ENCODE peak calls at places on chromosomes 16 and 17, in eight cellular contexts. One of them, this sample, is unnamed. For H3K4me1, the result is how much of the 10 kb centered on the place peaks cover.

GRCh38 chr16:89687092-89687940 is 827 bp downstream of the CDK10 start:
- DNase-seq in CD8-positive, alpha-beta memory T cell: no peak
- DNase-seq in breast epithelium: no peak
- DNase-seq in cardiac muscle cell: peak
- DNase-seq in GM23338: peak
- DNase-seq in upper lobe of right lung: no peak
- DNase-seq in fibroblast of lung: peak
- DNase-seq in PC-3: peak
- DNase-seq in this sample: no peak

GRCh38 chr17:60106377-60107059 is 27.8 kb upstream of the HEATR6 start:
- DNase-seq in fibroblast of lung: peak
- DNase-seq in PC-3: peak
- DNase-seq in cardiac muscle cell: peak
- DNase-seq in CD8-positive, alpha-beta memory T cell: no peak
- DNase-seq in GM23338: no peak
- DNase-seq in breast epithelium: no peak
- DNase-seq in upper lobe of right lung: no peak
- DNase-seq in this sample: no peak

GRCh38 chr16:74607967-74608356 is 1.0 kb upstream of the GLG1 start:
- DNase-seq in breast epithelium: no peak
- DNase-seq in cardiac muscle cell: no peak
- DNase-seq in fibroblast of lung: peak
- DNase-seq in CD8-positive, alpha-beta memory T cell: no peak
- DNase-seq in GM23338: peak
- DNase-seq in upper lobe of right lung: peak
- DNase-seq in PC-3: no peak
- DNase-seq in this sample: no peak

GRCh38 chr16:61858996-61859395 is 177.2 kb downstream of the CDH8 start:
- DNase-seq in CD8-positive, alpha-beta memory T cell: no peak
- DNase-seq in PC-3: peak
- DNase-seq in fibroblast of lung: no peak
- DNase-seq in breast epithelium: no peak
- DNase-seq in upper lobe of right lung: no peak
- DNase-seq in cardiac muscle cell: no peak
- DNase-seq in GM23338: no peak
- DNase-seq in this sample: no peak

GRCh38 chr16:4136229-4136813 is 20.1 kb upstream of the ADCY9 start:
- DNase-seq in GM23338: peak
- DNase-seq in cardiac muscle cell: no peak
- DNase-seq in upper lobe of right lung: peak
- DNase-seq in breast epithelium: peak
- DNase-seq in fibroblast of lung: no peak
- DNase-seq in PC-3: peak
- DNase-seq in CD8-positive, alpha-beta memory T cell: no peak
- DNase-seq in this sample: no peak

GRCh38 chr17:69714659-69715058 is 300.2 kb downstream of the MAP2K6 start:
- DNase-seq in GM23338: no peak
- DNase-seq in fibroblast of lung: no peak
- DNase-seq in PC-3: no peak
- DNase-seq in breast epithelium: no peak
- DNase-seq in upper lobe of right lung: no peak
- DNase-seq in CD8-positive, alpha-beta memory T cell: no peak
- DNase-seq in cardiac muscle cell: no peak
- DNase-seq in this sample: no peak

GRCh38 chr16:28574925-28575324 is 21.2 kb downstream of the SGF29 start:
- DNase-seq in PC-3: no peak
- DNase-seq in GM23338: no peak
- DNase-seq in cardiac muscle cell: no peak
- DNase-seq in upper lobe of right lung: no peak
- DNase-seq in CD8-positive, alpha-beta memory T cell: no peak
- DNase-seq in fibroblast of lung: no peak
- DNase-seq in breast epithelium: no peak
- DNase-seq in this sample: no peak

GRCh38 chr17:11121680-11122079 is 119.3 kb upstream of the SHISA6 start:
- DNase-seq in breast epithelium: no peak
- DNase-seq in fibroblast of lung: no peak
- DNase-seq in cardiac muscle cell: no peak
- DNase-seq in CD8-positive, alpha-beta memory T cell: no peak
- DNase-seq in upper lobe of right lung: no peak
- DNase-seq in GM23338: no peak
- DNase-seq in PC-3: no peak
- DNase-seq in this sample: no peak

GRCh38 chr17:67434061-67434525 is 57.0 kb downstream of the PITPNC1 start:
- DNase-seq in CD8-positive, alpha-beta memory T cell: peak
- DNase-seq in breast epithelium: no peak
- DNase-seq in upper lobe of right lung: peak
- DNase-seq in PC-3: no peak
- DNase-seq in cardiac muscle cell: peak
- DNase-seq in fibroblast of lung: no peak
- DNase-seq in GM23338: no peak
- DNase-seq in this sample: peak

GRCh38 chr17:17518019-17518418 is 21.8 kb upstream of the RASD1 start:
- DNase-seq in CD8-positive, alpha-beta memory T cell: no peak
- DNase-seq in upper lobe of right lung: no peak
- DNase-seq in breast epithelium: no peak
- DNase-seq in cardiac muscle cell: no peak
- DNase-seq in PC-3: no peak
- DNase-seq in GM23338: no peak
- DNase-seq in fibroblast of lung: no peak
- DNase-seq in this sample: no peak

GRCh38 chr16:29664133-29664912 is 1.3 kb downstream of the SPN start:
- DNase-seq in upper lobe of right lung: peak
- DNase-seq in PC-3: no peak
- DNase-seq in breast epithelium: no peak
- DNase-seq in cardiac muscle cell: no peak
- DNase-seq in fibroblast of lung: no peak
- DNase-seq in CD8-positive, alpha-beta memory T cell: peak
- DNase-seq in GM23338: no peak
- DNase-seq in this sample: peak

GRCh38 chr17:27817731-27818130 is 17.4 kb upstream of the NOS2 start:
- DNase-seq in CD8-positive, alpha-beta memory T cell: no peak
- DNase-seq in PC-3: peak
- DNase-seq in GM23338: no peak
- DNase-seq in cardiac muscle cell: peak
- DNase-seq in fibroblast of lung: no peak
- DNase-seq in upper lobe of right lung: no peak
- DNase-seq in breast epithelium: no peak
- DNase-seq in this sample: no peak

GRCh38 chr16:10370096-10370726 is 15.7 kb upstream of the ATF7IP2 start:
- DNase-seq in breast epithelium: no peak
- DNase-seq in fibroblast of lung: no peak
- DNase-seq in GM23338: no peak
- DNase-seq in upper lobe of right lung: no peak
- DNase-seq in cardiac muscle cell: no peak
- DNase-seq in CD8-positive, alpha-beta memory T cell: no peak
- DNase-seq in PC-3: no peak
- DNase-seq in this sample: no peak

GRCh38 chr17:3886776-3887175 is 6.1 kb downstream of the CAMKK1 start:
- DNase-seq in upper lobe of right lung: no peak
- DNase-seq in breast epithelium: no peak
- DNase-seq in fibroblast of lung: no peak
- DNase-seq in cardiac muscle cell: no peak
- DNase-seq in PC-3: no peak
- DNase-seq in GM23338: no peak
- DNase-seq in CD8-positive, alpha-beta memory T cell: no peak
- DNase-seq in this sample: no peak

GRCh38 chr16:89210904-89211515 is 6.5 kb upstream of the ZNF778 start:
- DNase-seq in CD8-positive, alpha-beta memory T cell: no peak
- DNase-seq in fibroblast of lung: no peak
- DNase-seq in upper lobe of right lung: no peak
- DNase-seq in breast epithelium: no peak
- DNase-seq in PC-3: no peak
- DNase-seq in cardiac muscle cell: no peak
- DNase-seq in GM23338: no peak
- DNase-seq in this sample: no peak

GRCh38 chr17:76184266-76184665 is 43.2 kb upstream of the FOXJ1 start:
- DNase-seq in CD8-positive, alpha-beta memory T cell: no peak
- DNase-seq in GM23338: no peak
- DNase-seq in PC-3: no peak
- DNase-seq in cardiac muscle cell: no peak
- DNase-seq in upper lobe of right lung: no peak
- DNase-seq in breast epithelium: no peak
- DNase-seq in fibroblast of lung: no peak
- DNase-seq in this sample: no peak

GRCh38 chr17:76179496-76180467 is 38.7 kb upstream of the FOXJ1 start:
- DNase-seq in cardiac muscle cell: peak
- DNase-seq in GM23338: no peak
- DNase-seq in upper lobe of right lung: no peak
- DNase-seq in breast epithelium: no peak
- DNase-seq in PC-3: peak
- DNase-seq in CD8-positive, alpha-beta memory T cell: no peak
- DNase-seq in fibroblast of lung: peak
- DNase-seq in this sample: peak

GRCh38 chr17:76178124-76178523 is 37.1 kb upstream of the FOXJ1 start:
- DNase-seq in cardiac muscle cell: no peak
- DNase-seq in upper lobe of right lung: no peak
- DNase-seq in breast epithelium: no peak
- DNase-seq in fibroblast of lung: no peak
- DNase-seq in GM23338: no peak
- DNase-seq in CD8-positive, alpha-beta memory T cell: no peak
- DNase-seq in PC-3: no peak
- DNase-seq in this sample: no peak

GRCh38 chr17:76176701-76177574 is 35.9 kb upstream of the FOXJ1 start:
- DNase-seq in PC-3: no peak
- DNase-seq in fibroblast of lung: no peak
- DNase-seq in CD8-positive, alpha-beta memory T cell: no peak
- DNase-seq in upper lobe of right lung: no peak
- DNase-seq in breast epithelium: no peak
- DNase-seq in GM23338: no peak
- DNase-seq in cardiac muscle cell: no peak
- DNase-seq in this sample: no peak

GRCh38 chr17:76182016-76182764 is 41.1 kb upstream of the FOXJ1 start:
- DNase-seq in upper lobe of right lung: peak
- DNase-seq in cardiac muscle cell: peak
- DNase-seq in PC-3: peak
- DNase-seq in GM23338: peak
- DNase-seq in breast epithelium: peak
- DNase-seq in fibroblast of lung: peak
- DNase-seq in CD8-positive, alpha-beta memory T cell: peak
- DNase-seq in this sample: peak
- H3K4me1 ChIP-seq in upper lobe of right lung: under half
- H3K4me1 ChIP-seq in cardiac muscle cell: under half
- H3K4me1 ChIP-seq in PC-3: under half
- H3K4me1 ChIP-seq in GM23338: under half
- H3K4me1 ChIP-seq in breast epithelium: under half
- H3K4me1 ChIP-seq in fibroblast of lung: under half
- H3K4me1 ChIP-seq in CD8-positive, alpha-beta memory T cell: half or more
- H3K4me1 ChIP-seq in this sample: half or more

GRCh38 chr16:85395913-85396878 is 216.9 kb upstream of the GSE1 start:
- DNase-seq in fibroblast of lung: peak
- DNase-seq in CD8-positive, alpha-beta memory T cell: no peak
- DNase-seq in PC-3: no peak
- DNase-seq in cardiac muscle cell: peak
- DNase-seq in GM23338: no peak
- DNase-seq in breast epithelium: no peak
- DNase-seq in upper lobe of right lung: peak
- DNase-seq in this sample: no peak

GRCh38 chr16:85398050-85398451 is 215.1 kb upstream of the GSE1 start:
- DNase-seq in PC-3: no peak
- DNase-seq in GM23338: no peak
- DNase-seq in fibroblast of lung: no peak
- DNase-seq in cardiac muscle cell: no peak
- DNase-seq in breast epithelium: no peak
- DNase-seq in upper lobe of right lung: peak
- DNase-seq in CD8-positive, alpha-beta memory T cell: no peak
- DNase-seq in this sample: no peak

GRCh38 chr16:85398688-85399582 is 214.2 kb upstream of the GSE1 start:
- DNase-seq in GM23338: no peak
- DNase-seq in breast epithelium: no peak
- DNase-seq in fibroblast of lung: no peak
- DNase-seq in PC-3: no peak
- DNase-seq in cardiac muscle cell: no peak
- DNase-seq in upper lobe of right lung: no peak
- DNase-seq in CD8-positive, alpha-beta memory T cell: no peak
- DNase-seq in this sample: no peak

GRCh38 chr16:85395207-85395912 is 217.8 kb upstream of the GSE1 start:
- DNase-seq in cardiac muscle cell: peak
- DNase-seq in PC-3: peak
- DNase-seq in fibroblast of lung: peak
- DNase-seq in breast epithelium: no peak
- DNase-seq in CD8-positive, alpha-beta memory T cell: no peak
- DNase-seq in GM23338: no peak
- DNase-seq in upper lobe of right lung: peak
- DNase-seq in this sample: no peak

GRCh38 chr16:85396879-85397871 is 215.9 kb upstream of the GSE1 start:
- DNase-seq in CD8-positive, alpha-beta memory T cell: no peak
- DNase-seq in GM23338: peak
- DNase-seq in cardiac muscle cell: no peak
- DNase-seq in breast epithelium: no peak
- DNase-seq in PC-3: no peak
- DNase-seq in fibroblast of lung: no peak
- DNase-seq in upper lobe of right lung: peak
- DNase-seq in this sample: no peak
- H3K27ac ChIP-seq in CD8-positive, alpha-beta memory T cell: no peak
- H3K27ac ChIP-seq in GM23338: no peak
- H3K27ac ChIP-seq in cardiac muscle cell: no peak
- H3K27ac ChIP-seq in breast epithelium: peak
- H3K27ac ChIP-seq in PC-3: no peak
- H3K27ac ChIP-seq in fibroblast of lung: no peak
- H3K27ac ChIP-seq in upper lobe of right lung: no peak
- H3K27ac ChIP-seq in this sample: no peak

DNA sequence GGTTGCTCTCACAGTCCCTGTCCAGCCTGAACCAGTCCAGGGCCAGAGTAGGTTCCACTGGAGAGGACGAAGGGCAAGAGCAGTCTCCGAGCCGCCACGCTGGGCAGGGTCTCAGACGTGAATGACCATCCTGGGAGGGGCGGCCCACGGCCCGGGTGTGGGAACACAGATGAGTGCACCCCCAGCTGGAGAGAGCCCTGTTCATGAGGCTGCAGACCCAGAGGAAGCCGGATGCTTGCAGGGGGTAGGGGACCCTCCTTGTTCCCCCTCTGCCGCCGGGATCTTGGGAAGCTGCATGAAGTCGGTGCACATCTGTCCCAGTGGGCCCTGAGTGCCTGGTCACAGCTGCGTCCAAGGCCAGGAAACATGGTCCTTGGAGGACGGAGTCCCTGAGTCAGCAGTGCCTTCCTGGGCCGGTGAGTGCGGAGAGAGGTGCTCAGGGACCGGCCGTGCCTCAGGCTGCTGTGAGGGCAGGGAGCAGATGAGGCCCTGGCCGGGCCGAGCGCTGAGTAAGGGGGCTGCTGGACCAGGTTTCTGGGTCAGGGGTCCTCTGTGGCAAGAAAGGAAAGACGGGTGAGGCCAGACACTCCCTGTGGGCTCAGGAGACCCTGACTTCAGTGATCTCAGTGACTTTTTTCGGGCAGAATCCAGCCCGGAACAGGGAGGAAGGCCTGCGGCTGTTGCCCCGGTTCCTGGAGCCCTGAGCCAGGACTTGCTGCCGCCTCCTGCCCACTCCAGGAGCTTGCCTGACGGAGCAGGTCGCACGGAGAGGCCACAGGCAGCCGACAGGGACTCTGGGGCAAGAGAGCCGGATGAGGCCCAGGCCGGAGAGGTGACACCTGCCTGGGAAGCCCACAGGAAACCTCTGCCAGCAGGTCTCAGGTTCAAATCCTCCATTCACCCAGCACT is 45.8 kb downstream of the ACTG1 start:
- DNase-seq in GM23338: no peak
- DNase-seq in upper lobe of right lung: no peak
- DNase-seq in breast epithelium: no peak
- DNase-seq in CD8-positive, alpha-beta memory T cell: no peak
- DNase-seq in PC-3: no peak
- DNase-seq in cardiac muscle cell: no peak
- DNase-seq in fibroblast of lung: no peak
- DNase-seq in this sample: no peak
- H3K4me3 ChIP-seq in GM23338: no peak
- H3K4me3 ChIP-seq in upper lobe of right lung: no peak
- H3K4me3 ChIP-seq in breast epithelium: no peak
- H3K4me3 ChIP-seq in CD8-positive, alpha-beta memory T cell: no peak
- H3K4me3 ChIP-seq in PC-3: no peak
- H3K4me3 ChIP-seq in cardiac muscle cell: no peak
- H3K4me3 ChIP-seq in fibroblast of lung: no peak
- H3K4me3 ChIP-seq in this sample: no peak

GRCh38 chr17:73307130-73307529 is 4.7 kb downstream of the CDC42EP4 start:
- DNase-seq in CD8-positive, alpha-beta memory T cell: no peak
- DNase-seq in PC-3: peak
- DNase-seq in cardiac muscle cell: no peak
- DNase-seq in fibroblast of lung: no peak
- DNase-seq in breast epithelium: no peak
- DNase-seq in upper lobe of right lung: peak
- DNase-seq in GM23338: no peak
- DNase-seq in this sample: no peak
- H3K4me1 ChIP-seq in CD8-positive, alpha-beta memory T cell: under half
- H3K4me1 ChIP-seq in PC-3: half or more
- H3K4me1 ChIP-seq in cardiac muscle cell: under half
- H3K4me1 ChIP-seq in fibroblast of lung: under half
- H3K4me1 ChIP-seq in breast epithelium: under half
- H3K4me1 ChIP-seq in upper lobe of right lung: half or more
- H3K4me1 ChIP-seq in GM23338: under half
- H3K4me1 ChIP-seq in this sample: under half

This sample was measured in CD4-positive, alpha-beta memory T cell.